ENCODE peak calls at places on chromosome 11, in eight cellular contexts. U is neural progenitor cell, L is fibroblast of lung, E is HCT116, X is brain microvascular endothelial cell, A is mesendoderm, D is WERI-Rb-1, C is AG04450. B is an unnamed sample.

GRCh38 chr11:40274017-40274416 is 1185.4 kb downstream of the LRRC4C start:
- DNase-seq in U (no peak), L (peak), E (no peak), X (peak), A (no peak), D (no peak), C (no peak), B (no peak)

GRCh38 chr11:65501530-65502273 is 2.9 kb downstream of the MALAT1 start:
- DNase-seq in U (no peak), L (peak), E (no peak), X (peak), A (peak), D (no peak), C (no peak), B (no peak)

GRCh38 chr11:69911310-69912160 is 92.3 kb upstream of the FGF3 start:
- DNase-seq in U (no peak), L (no peak), E (no peak), X (no peak), A (no peak), D (no peak), C (no peak), B (peak)

GRCh38 chr11:75719089-75719638 is 1.5 kb downstream of the MOGAT2 start:
- DNase-seq in U (peak), L (no peak), E (no peak), X (no peak), A (no peak), D (no peak), C (no peak), B (no peak)

GRCh38 chr11:76313271-76313670 is 67.7 kb downstream of the THAP12 start:
- DNase-seq in U (no peak), L (no peak), E (no peak), X (no peak), A (no peak), D (no peak), C (no peak), B (no peak)

GRCh38 chr11:119218141-119218878 is 12.2 kb downstream of the CBL start:
- DNase-seq in U (no peak), L (peak), E (peak), X (peak), A (no peak), D (no peak), C (peak), B (peak)

GRCh38 chr11:58465690-58466089 is 23.7 kb upstream of the OR5B12 start:
- DNase-seq in U (no peak), L (no peak), E (no peak), X (no peak), A (no peak), D (no peak), C (no peak), B (no peak)

GRCh38 chr11:117520201-117520600 is 192.5 kb downstream of the CEP164 start:
- DNase-seq in U (no peak), L (peak), E (no peak), X (peak), A (no peak), D (no peak), C (no peak), B (no peak)

GRCh38 chr11:126304457-126305072 is 705 bp downstream of the DCPS start:
- DNase-seq in U (no peak), L (no peak), E (no peak), X (no peak), A (no peak), D (no peak), C (no peak), B (no peak)

GRCh38 chr11:35649984-35650383 is 12.6 kb upstream of the TRIM44 start:
- DNase-seq in U (no peak), L (peak), E (no peak), X (peak), A (no peak), D (no peak), C (no peak), B (no peak)

GRCh38 chr11:110463153-110463552 is 33.4 kb downstream of the FDX1 start:
- DNase-seq in U (peak), L (peak), E (no peak), X (peak), A (peak), D (peak), C (peak), B (peak)

GRCh38 chr11:113189909-113190667 is 124.3 kb upstream of the TTC12 start:
- DNase-seq in U (no peak), L (peak), E (no peak), X (peak), A (peak), D (no peak), C (no peak), B (no peak)

GRCh38 chr11:45208135-45208534 is 61.7 kb downstream of the PRDM11 start:
- DNase-seq in U (no peak), L (no peak), E (no peak), X (no peak), A (no peak), D (no peak), C (no peak), B (no peak)

GRCh38 chr11:113553905-113554304 is 78.7 kb upstream of the DRD2 start:
- DNase-seq in U (peak), L (peak), E (no peak), X (no peak), A (no peak), D (no peak), C (no peak), B (peak)

GRCh38 chr11:118898400-118899295 is 15.0 kb downstream of the CXCR5 start:
- DNase-seq in U (no peak), L (no peak), E (no peak), X (no peak), A (no peak), D (no peak), C (no peak), B (no peak)

GRCh38 chr11:77387701-77388100 is 86.2 kb downstream of the PAK1 start:
- DNase-seq in U (no peak), L (no peak), E (no peak), X (no peak), A (no peak), D (no peak), C (no peak), B (no peak)

GRCh38 chr11:54558919-54559318 is 44.9 kb downstream of the OR4C46 start:
- DNase-seq in U (no peak), L (no peak), E (no peak), X (no peak), A (no peak), D (no peak), C (no peak), B (no peak)

GRCh38 chr11:123479048-123479837 is 49.2 kb downstream of the GRAMD1B start:
- DNase-seq in U (no peak), L (no peak), E (no peak), X (no peak), A (no peak), D (no peak), C (no peak), B (no peak)

GRCh38 chr11:123219066-123219697 is 24.1 kb upstream of the CLMP start:
- DNase-seq in U (no peak), L (peak), E (no peak), X (no peak), A (no peak), D (no peak), C (peak), B (no peak)

GRCh38 chr11:96154802-96155520 is 188.0 kb downstream of the MAML2 start:
- DNase-seq in U (no peak), L (peak), E (no peak), X (peak), A (peak), D (no peak), C (no peak), B (no peak)

GRCh38 chr11:122075016-122075415 is 41.0 kb downstream of the BLID start:
- DNase-seq in U (no peak), L (no peak), E (no peak), X (no peak), A (no peak), D (no peak), C (no peak), B (no peak)

GRCh38 chr11:27571151-27571840 is 64.7 kb upstream of the LIN7C start:
- DNase-seq in U (no peak), L (peak), E (no peak), X (peak), A (peak), D (no peak), C (peak), B (no peak)

GRCh38 chr11:100970273-100971164 is 159.1 kb downstream of the PGR start:
- DNase-seq in U (no peak), L (no peak), E (no peak), X (no peak), A (no peak), D (no peak), C (no peak), B (no peak)

GRCh38 chr11:40885257-40885947 is 574.0 kb downstream of the LRRC4C start:
- DNase-seq in U (no peak), L (peak), E (no peak), X (no peak), A (no peak), D (no peak), C (no peak), B (no peak)

GRCh38 chr11:18395735-18396504 is 1.6 kb downstream of the LDHA start:
- DNase-seq in U (peak), L (peak), E (peak), X (peak), A (peak), D (peak), C (peak), B (peak)

GRCh38 chr11:30258679-30259078 is 27.9 kb downstream of the FSHB start:
- DNase-seq in U (no peak), L (peak), E (no peak), X (no peak), A (no peak), D (no peak), C (no peak), B (no peak)

GRCh38 chr11:102488208-102488607 is 35.6 kb upstream of the TMEM123 start:
- DNase-seq in U (no peak), L (no peak), E (no peak), X (no peak), A (no peak), D (no peak), C (no peak), B (no peak)

GRCh38 chr11:17439316-17439782 is 37.3 kb downstream of the ABCC8 start:
- DNase-seq in U (no peak), L (no peak), E (no peak), X (no peak), A (peak), D (no peak), C (no peak), B (peak)

GRCh38 chr11:81870815-81871214 is 862.8 kb downstream of the FAM181B start:
- DNase-seq in U (no peak), L (no peak), E (no peak), X (no peak), A (no peak), D (no peak), C (no peak), B (no peak)

GRCh38 chr11:125886997-125887372 is 483 bp upstream of the HYLS1 start:
- DNase-seq in U (no peak), L (peak), E (no peak), X (peak), A (no peak), D (no peak), C (no peak), B (peak)

GRCh38 chr11:66542362-66542761 is 3.5 kb downstream of the ZDHHC24 start:
- DNase-seq in U (no peak), L (peak), E (no peak), X (no peak), A (no peak), D (no peak), C (no peak), B (no peak)

GRCh38 chr11:22670803-22671202 is 4.4 kb downstream of the GAS2 start:
- DNase-seq in U (no peak), L (no peak), E (no peak), X (no peak), A (peak), D (no peak), C (no peak), B (no peak)

GRCh38 chr11:44112083-44112865 is 16.8 kb downstream of the EXT2 start:
- DNase-seq in U (no peak), L (peak), E (no peak), X (peak), A (no peak), D (no peak), C (no peak), B (no peak)

GRCh38 chr11:111502611-111503010 is 9.6 kb downstream of the BTG4 start:
- DNase-seq in U (no peak), L (no peak), E (no peak), X (no peak), A (no peak), D (no peak), C (no peak), B (no peak)

GRCh38 chr11:47724041-47724729 is 9.0 kb upstream of the AGBL2 start:
- DNase-seq in U (no peak), L (peak), E (no peak), X (peak), A (peak), D (no peak), C (peak), B (no peak)

GRCh38 chr11:72752088-72752914 is at the start of gene ARAP1:
- DNase-seq in U (peak), L (peak), E (peak), X (peak), A (peak), D (peak), C (no peak), B (peak)

GRCh38 chr11:9138133-9138453 is 46.7 kb upstream of the SCUBE2 start:
- DNase-seq in U (no peak), L (no peak), E (no peak), X (no peak), A (no peak), D (no peak), C (no peak), B (no peak)
- H3K27ac ChIP-seq in U (no peak), L (peak), E (peak), X (no peak), A (no peak), D (no peak), C (no peak), B (no peak)

GRCh38 chr11:80122211-80122610 is 681.4 kb upstream of the TENM4 start:
- DNase-seq in U (no peak), L (no peak), E (no peak), X (no peak), A (no peak), D (no peak), C (no peak), B (no peak)

GRCh38 chr11:80118071-80118470 is 677.2 kb upstream of the TENM4 start:
- DNase-seq in U (peak), L (no peak), E (no peak), X (no peak), A (no peak), D (no peak), C (no peak), B (no peak)

DNA sequence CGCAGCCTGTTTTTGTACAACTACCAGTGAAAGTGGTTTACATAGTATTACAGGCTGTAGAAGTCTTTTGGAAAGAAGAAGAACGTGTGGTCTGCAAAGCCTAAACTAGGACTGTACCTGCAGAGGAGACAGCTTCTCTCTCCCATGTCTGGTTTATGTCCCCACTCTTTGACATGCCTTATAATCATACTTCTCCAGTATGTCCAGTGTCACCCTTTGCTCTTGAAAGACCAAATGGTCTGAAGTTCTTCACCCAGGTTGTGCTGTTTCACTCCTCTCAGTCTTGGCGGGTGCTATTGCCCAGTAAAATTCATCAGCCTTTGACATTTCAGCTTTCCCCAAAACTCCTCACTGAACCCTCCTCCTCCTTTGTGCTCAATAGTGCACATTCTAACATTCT is 676.0 kb upstream of the TENM4 start:
- DNase-seq in U (no peak), L (no peak), E (no peak), X (no peak), A (no peak), D (no peak), C (no peak), B (no peak)
- H3K27ac ChIP-seq in U (no peak), L (no peak), E (no peak), X (no peak), A (no peak), D (no peak), C (no peak), B (no peak)

DNA sequence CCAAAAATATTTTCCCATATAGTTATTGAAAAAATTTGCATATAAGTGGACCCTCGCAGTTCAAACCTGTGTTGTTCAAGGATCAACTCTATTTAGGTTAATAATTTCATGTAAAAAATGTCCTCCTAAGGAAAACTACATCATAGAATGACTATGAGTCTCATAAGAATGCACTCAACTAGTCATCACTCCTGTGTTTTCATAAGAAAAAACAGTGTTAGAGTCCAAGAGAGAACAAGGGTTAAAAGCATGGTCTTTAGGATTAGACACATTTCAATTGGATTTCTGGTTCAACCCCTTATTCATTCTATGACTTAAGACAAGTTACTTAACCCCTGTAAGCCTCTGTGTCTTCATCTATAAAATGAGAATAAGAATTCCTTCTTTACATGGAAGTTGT is 5.1 kb downstream of the PARVA start:
- DNase-seq in U (no peak), L (peak), E (no peak), X (no peak), A (no peak), D (no peak), C (no peak), B (no peak)
- H3K27ac ChIP-seq in U (no peak), L (no peak), E (no peak), X (no peak), A (no peak), D (no peak), C (no peak), B (no peak)

GRCh38 chr11:61059260-61059752 is 43.0 kb upstream of the CD5 start:
- DNase-seq in U (no peak), L (no peak), E (no peak), X (no peak), A (no peak), D (no peak), C (no peak), B (peak)
- H3K27ac ChIP-seq in U (no peak), L (no peak), E (no peak), X (no peak), A (no peak), D (no peak), C (no peak), B (no peak)

B was measured in endodermal cell.